ENCODE peak calls at places on chromosomes 3 and 15, in four cellular contexts. One of them, this sample, is unnamed.

GRCh38 chr15:39774688-39775267 is 7.9 kb downstream of the FSIP1 start:
- DNase-seq in SHP77: no peak
- DNase-seq in kidney tubule cell: no peak
- DNase-seq in AG04450: no peak
- DNase-seq in this sample: no peak

GRCh38 chr15:83709246-83709645 is 55.3 kb downstream of the ADAMTSL3 start:
- DNase-seq in AG04450: no peak
- DNase-seq in SHP77: no peak
- DNase-seq in kidney tubule cell: peak; percentile 97
- DNase-seq in this sample: peak; percentile 89

GRCh38 chr3:41684802-41685740 is 276.8 kb downstream of the ULK4 start:
- DNase-seq in kidney tubule cell: peak; percentile 95
- DNase-seq in AG04450: no peak
- DNase-seq in SHP77: no peak
- DNase-seq in this sample: peak; percentile 64

GRCh38 chr3:171001957-171002694 is 24.4 kb downstream of the SLC2A2 start:
- DNase-seq in SHP77: no peak
- DNase-seq in AG04450: no peak
- DNase-seq in kidney tubule cell: peak; percentile 96
- DNase-seq in this sample: peak; percentile 45

GRCh38 chr3:49611291-49611690 is 57.0 kb downstream of the BSN start:
- DNase-seq in AG04450: no peak
- DNase-seq in SHP77: no peak
- DNase-seq in kidney tubule cell: no peak
- DNase-seq in this sample: no peak

GRCh38 chr15:99967841-99968371 is 234.7 kb upstream of the LYSMD4 start:
- DNase-seq in kidney tubule cell: peak; percentile 48
- DNase-seq in SHP77: no peak
- DNase-seq in AG04450: no peak
- DNase-seq in this sample: peak; percentile 65

GRCh38 chr15:33716025-33716424 is 252.3 kb upstream of the CHRM5 start:
- DNase-seq in kidney tubule cell: no peak
- DNase-seq in SHP77: no peak
- DNase-seq in AG04450: no peak
- DNase-seq in this sample: no peak

GRCh38 chr3:43144811-43145490 is 39.1 kb upstream of the POMGNT2 start:
- DNase-seq in kidney tubule cell: no peak
- DNase-seq in SHP77: no peak
- DNase-seq in AG04450: no peak
- DNase-seq in this sample: peak; percentile 40

GRCh38 chr3:112446343-112446742 is 52.9 kb downstream of the BTLA start:
- DNase-seq in SHP77: no peak
- DNase-seq in AG04450: no peak
- DNase-seq in kidney tubule cell: peak; percentile 55
- DNase-seq in this sample: peak; percentile 49

GRCh38 chr15:30924353-30924752 is 20.6 kb downstream of the FAN1 start:
- DNase-seq in SHP77: no peak
- DNase-seq in kidney tubule cell: peak; percentile 46
- DNase-seq in AG04450: peak; percentile 29
- DNase-seq in this sample: peak; percentile 39

GRCh38 chr3:142844339-142844977 is 44.4 kb downstream of the PCOLCE2 start:
- DNase-seq in kidney tubule cell: peak; percentile 69
- DNase-seq in SHP77: no peak
- DNase-seq in AG04450: no peak
- DNase-seq in this sample: peak; percentile 39

GRCh38 chr3:104298662-104299061 is 1068.0 kb upstream of the ALCAM start:
- DNase-seq in kidney tubule cell: no peak
- DNase-seq in SHP77: no peak
- DNase-seq in AG04450: no peak
- DNase-seq in this sample: no peak

GRCh38 chr3:187767266-187768032 is 22.2 kb upstream of the BCL6 start:
- DNase-seq in kidney tubule cell: peak; percentile 81
- DNase-seq in AG04450: peak; percentile 75
- DNase-seq in SHP77: no peak
- DNase-seq in this sample: peak; percentile 81

GRCh38 chr3:56811545-56812202 is 9.9 kb upstream of the ARHGEF3 start:
- DNase-seq in AG04450: no peak
- DNase-seq in kidney tubule cell: no peak
- DNase-seq in SHP77: no peak
- DNase-seq in this sample: no peak

GRCh38 chr3:30741870-30742269 is 135.5 kb downstream of the TGFBR2 start:
- DNase-seq in SHP77: no peak
- DNase-seq in kidney tubule cell: no peak
- DNase-seq in AG04450: no peak
- DNase-seq in this sample: peak; percentile 26

GRCh38 chr3:174951498-174951897 is 92.4 kb downstream of the NAALADL2 start:
- DNase-seq in SHP77: no peak
- DNase-seq in AG04450: no peak
- DNase-seq in kidney tubule cell: no peak
- DNase-seq in this sample: no peak

GRCh38 chr3:150738688-150739087 is 24.3 kb downstream of the SIAH2 start:
- DNase-seq in SHP77: no peak
- DNase-seq in kidney tubule cell: peak; percentile 86
- DNase-seq in AG04450: no peak
- DNase-seq in this sample: no peak

GRCh38 chr3:139222100-139222657 is 121.6 kb upstream of the MRPS22 start:
- DNase-seq in kidney tubule cell: no peak
- DNase-seq in SHP77: no peak
- DNase-seq in AG04450: no peak
- DNase-seq in this sample: no peak

GRCh38 chr3:171005648-171006047 is 20.9 kb downstream of the SLC2A2 start:
- DNase-seq in AG04450: no peak
- DNase-seq in SHP77: no peak
- DNase-seq in kidney tubule cell: no peak
- DNase-seq in this sample: no peak

GRCh38 chr3:195815169-195815771 is 3.5 kb upstream of the MUC4 start:
- DNase-seq in AG04450: no peak
- DNase-seq in SHP77: no peak
- DNase-seq in kidney tubule cell: peak; percentile 87
- DNase-seq in this sample: no peak

GRCh38 chr3:146817705-146818104 is 212.6 kb upstream of the PLSCR5 start:
- DNase-seq in kidney tubule cell: peak; percentile 16
- DNase-seq in AG04450: no peak
- DNase-seq in SHP77: no peak
- DNase-seq in this sample: peak; percentile 68

GRCh38 chr3:150925751-150926201 is 20.5 kb upstream of the MINDY4B start:
- DNase-seq in kidney tubule cell: peak; percentile 62
- DNase-seq in SHP77: peak; percentile 42
- DNase-seq in AG04450: no peak
- DNase-seq in this sample: no peak

GRCh38 chr3:53705024-53705750 is 141.0 kb downstream of the CHDH start:
- DNase-seq in kidney tubule cell: peak; percentile 32
- DNase-seq in AG04450: no peak
- DNase-seq in SHP77: no peak
- DNase-seq in this sample: no peak

GRCh38 chr3:165796701-165797100 is 40.5 kb downstream of the BCHE start:
- DNase-seq in SHP77: no peak
- DNase-seq in kidney tubule cell: no peak
- DNase-seq in AG04450: no peak
- DNase-seq in this sample: no peak

GRCh38 chr15:75666823-75667501 is 19.2 kb downstream of the SNX33 start:
- DNase-seq in AG04450: peak; percentile 91
- DNase-seq in kidney tubule cell: peak; percentile 96
- DNase-seq in SHP77: peak; percentile 56
- DNase-seq in this sample: peak; percentile 100

GRCh38 chr15:39381517-39381916 is 199.4 kb upstream of the THBS1 start:
- DNase-seq in SHP77: no peak
- DNase-seq in kidney tubule cell: peak; percentile 73
- DNase-seq in AG04450: no peak
- DNase-seq in this sample: peak; percentile 89

GRCh38 chr3:136772709-136773108 is 20.5 kb upstream of the STAG1 start:
- DNase-seq in kidney tubule cell: peak; percentile 52
- DNase-seq in AG04450: no peak
- DNase-seq in SHP77: no peak
- DNase-seq in this sample: no peak

GRCh38 chr3:182735672-182736071 is 57.6 kb upstream of the ATP11B start:
- DNase-seq in AG04450: no peak
- DNase-seq in kidney tubule cell: no peak
- DNase-seq in SHP77: no peak
- DNase-seq in this sample: no peak

GRCh38 chr15:58357529-58358476 is 74.0 kb upstream of the LIPC start:
- DNase-seq in AG04450: no peak
- DNase-seq in kidney tubule cell: peak; percentile 26
- DNase-seq in SHP77: no peak
- DNase-seq in this sample: no peak

GRCh38 chr3:38582316-38582715 is 67.2 kb downstream of the SCN5A start:
- DNase-seq in AG04450: no peak
- DNase-seq in SHP77: no peak
- DNase-seq in kidney tubule cell: no peak
- DNase-seq in this sample: no peak

GRCh38 chr15:88476635-88477038 is 9.1 kb downstream of the MRPS11 start:
- DNase-seq in AG04450: peak; percentile 23
- DNase-seq in SHP77: peak; percentile 38
- DNase-seq in kidney tubule cell: peak; percentile 45
- DNase-seq in this sample: peak; percentile 40

GRCh38 chr3:46163551-46163981 is 44.5 kb downstream of the CCR1 start:
- DNase-seq in kidney tubule cell: peak; percentile 66
- DNase-seq in AG04450: no peak
- DNase-seq in SHP77: no peak
- DNase-seq in this sample: no peak

GRCh38 chr15:33111051-33111451 is 83.5 kb downstream of the FMN1 start:
- DNase-seq in AG04450: no peak
- DNase-seq in kidney tubule cell: no peak
- DNase-seq in SHP77: no peak
- DNase-seq in this sample: peak; percentile 46

GRCh38 chr15:51401872-51402517 is 60.5 kb downstream of the GLDN start:
- DNase-seq in kidney tubule cell: peak; percentile 33
- DNase-seq in AG04450: no peak
- DNase-seq in SHP77: no peak
- DNase-seq in this sample: peak; percentile 45

GRCh38 chr15:49815937-49816336 is 195.1 kb downstream of the DTWD1 start:
- DNase-seq in SHP77: no peak
- DNase-seq in AG04450: no peak
- DNase-seq in kidney tubule cell: peak; percentile 84
- DNase-seq in this sample: peak; percentile 97

GRCh38 chr3:179695672-179696313 is 43.0 kb downstream of the USP13 start:
- DNase-seq in SHP77: no peak
- DNase-seq in AG04450: no peak
- DNase-seq in kidney tubule cell: no peak
- DNase-seq in this sample: no peak

GRCh38 chr3:27673701-27674100 is 48.4 kb downstream of the EOMES start:
- DNase-seq in kidney tubule cell: no peak
- DNase-seq in SHP77: no peak
- DNase-seq in AG04450: no peak
- DNase-seq in this sample: no peak